ENCODE peak calls at places on chromosome 19, in four cellular contexts. I is GM12878, Y is HL-60, X is GM12891. V is an unnamed sample.

GRCh38 chr19:34253711-34254551 is 423 bp upstream of the GARRE1 start:
- DNase-seq in Y (no peak), X (peak; percentile 85), I (no peak), V (no peak)

GRCh38 chr19:42323852-42324654 is 1.4 kb upstream of the MEGF8 start:
- DNase-seq in X (no peak), Y (peak; percentile 19), I (no peak), V (no peak)

GRCh38 chr19:38093587-38093986 is 130.4 kb downstream of the DPF1 start:
- DNase-seq in X (no peak), I (no peak), Y (no peak), V (no peak)

GRCh38 chr19:28403698-28404099 is 809.3 kb downstream of the UQCRFS1 start:
- DNase-seq in Y (no peak), I (no peak), X (no peak), V (no peak)

GRCh38 chr19:2612619-2613249 is 89.8 kb downstream of the GNG7 start:
- DNase-seq in Y (no peak), X (no peak), I (no peak), V (no peak)

GRCh38 chr19:28039677-28040381 is 1173.1 kb downstream of the UQCRFS1 start:
- DNase-seq in Y (no peak), X (no peak), I (no peak), V (no peak)

GRCh38 chr19:31249217-31249616 is 100.0 kb downstream of the TSHZ3 start:
- DNase-seq in Y (no peak), I (no peak), X (no peak), V (no peak)

GRCh38 chr19:6576869-6577281 is 14.1 kb downstream of the CD70 start:
- DNase-seq in X (no peak), Y (no peak), I (no peak), V (peak; percentile 78)

GRCh38 chr19:10503002-10503789 is at the start of gene KEAP1:
- DNase-seq in Y (peak; percentile 53), X (peak; percentile 54), I (no peak), V (peak; percentile 71)

GRCh38 chr19:38551450-38551813 is 66.3 kb downstream of the MAP4K1 start:
- DNase-seq in X (no peak), Y (no peak), I (peak; percentile 52), V (no peak)

GRCh38 chr19:49224856-49225255 is 67.3 kb downstream of the TRPM4 start:
- DNase-seq in Y (peak; percentile 27), X (no peak), I (no peak), V (peak; percentile 53)

GRCh38 chr19:38734426-38735256 is 9.6 kb downstream of the CAPN12 start:
- DNase-seq in X (no peak), I (peak; percentile 25), Y (peak; percentile 55), V (peak; percentile 29)

GRCh38 chr19:50025794-50026549 is at the start of gene ZNF473:
- DNase-seq in Y (peak; percentile 96), I (no peak), X (peak; percentile 76), V (peak; percentile 87)

GRCh38 chr19:3108775-3109174 is 14.6 kb downstream of the GNA11 start:
- DNase-seq in I (no peak), X (peak; percentile 77), Y (peak; percentile 67), V (peak; percentile 64)

GRCh38 chr19:51181913-51182419 is 39.9 kb downstream of the SIGLEC7 start:
- DNase-seq in X (no peak), Y (peak; percentile 84), I (no peak), V (no peak)

GRCh38 chr19:34345934-34346333 is 19.1 kb upstream of the GPI start:
- DNase-seq in X (peak; percentile 73), Y (peak; percentile 58), I (no peak), V (peak; percentile 78)

GRCh38 chr19:16066611-16067104 is 9.6 kb upstream of the TPM4 start:
- DNase-seq in X (no peak), Y (peak; percentile 82), I (no peak), V (peak; percentile 72)

GRCh38 chr19:16062789-16063188 is 13.5 kb upstream of the TPM4 start:
- DNase-seq in X (no peak), I (no peak), Y (peak; percentile 72), V (peak; percentile 72)

GRCh38 chr19:16067205-16067938 is 8.9 kb upstream of the TPM4 start:
- DNase-seq in X (no peak), Y (no peak), I (no peak), V (no peak)

GRCh38 chr19:16061943-16062342 is 14.4 kb upstream of the TPM4 start:
- DNase-seq in X (no peak), I (no peak), Y (no peak), V (no peak)

DNA sequence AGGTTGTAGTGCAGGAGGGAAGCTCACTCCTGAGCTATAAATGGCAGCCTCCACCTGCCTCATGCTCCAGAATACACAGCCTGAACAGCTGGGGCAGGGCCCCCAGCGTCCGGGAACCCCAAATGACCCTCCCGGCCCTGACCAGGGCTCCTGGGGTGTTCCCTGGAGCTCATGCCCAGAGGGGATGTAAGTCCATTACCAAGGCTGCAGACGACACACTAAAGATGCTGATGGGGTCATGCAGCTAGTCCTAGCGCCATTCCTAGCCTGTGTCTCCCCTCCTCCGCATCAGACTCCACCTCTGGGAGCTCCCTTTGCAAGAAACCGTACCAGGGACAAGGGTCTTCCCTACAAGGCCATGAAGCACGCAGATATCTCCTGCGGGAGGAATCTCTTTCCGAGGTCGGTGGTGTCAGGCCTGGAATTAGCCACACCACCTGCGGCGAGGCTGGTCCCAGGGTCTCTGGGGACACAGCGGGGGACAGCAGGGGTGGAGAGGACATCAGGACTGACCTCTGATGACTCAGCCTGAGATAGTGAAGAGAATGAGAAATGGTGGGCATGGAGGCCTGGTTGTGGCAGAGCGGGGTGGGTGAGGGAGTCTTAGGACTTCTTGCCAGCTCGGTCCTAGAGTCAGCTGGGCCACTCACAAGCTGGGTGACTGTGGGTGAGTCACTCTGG is 11.9 kb upstream of the TPM4 start:
- DNase-seq in X (no peak), I (no peak), Y (no peak), V (no peak)
- TF ChIP-seq SPI1 in X (no peak), I (no peak), Y (no peak), V (no peak)

GRCh38 chr19:20278342-20278741 is 111.3 kb downstream of the ZNF486 start:
- DNase-seq in I (no peak), X (no peak), Y (peak; percentile 20), V (no peak)

GRCh38 chr19:20276011-20276738 is 109.2 kb downstream of the ZNF486 start:
- DNase-seq in Y (no peak), I (no peak), X (no peak), V (no peak)

GRCh38 chr19:20273951-20274578 is 107.1 kb downstream of the ZNF486 start:
- DNase-seq in I (no peak), X (no peak), Y (no peak), V (no peak)

DNA sequence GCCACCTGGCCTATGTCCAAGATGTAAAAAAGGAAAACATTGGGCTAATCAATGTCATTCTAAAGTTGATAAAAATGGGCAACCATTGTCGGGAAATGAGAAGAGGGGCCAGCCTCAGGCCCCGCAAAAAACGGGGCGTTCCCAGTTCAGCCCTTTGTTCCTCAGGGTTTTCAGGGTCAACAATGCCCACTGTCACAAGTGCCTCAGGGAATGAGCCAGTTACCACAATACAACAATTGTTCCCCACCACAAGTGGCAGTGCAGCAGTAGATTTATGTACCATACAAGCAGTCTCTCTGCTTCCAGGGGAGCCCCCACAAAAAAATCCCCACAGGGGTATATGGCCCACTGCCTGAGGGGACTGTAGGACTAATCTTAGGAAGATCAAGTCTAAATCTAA is 112.5 kb downstream of the ZNF486 start:
- DNase-seq in I (no peak), Y (no peak), X (no peak), V (no peak)
- TF ChIP-seq SPI1 in I (no peak), Y (no peak), X (no peak), V (no peak)

DNA sequence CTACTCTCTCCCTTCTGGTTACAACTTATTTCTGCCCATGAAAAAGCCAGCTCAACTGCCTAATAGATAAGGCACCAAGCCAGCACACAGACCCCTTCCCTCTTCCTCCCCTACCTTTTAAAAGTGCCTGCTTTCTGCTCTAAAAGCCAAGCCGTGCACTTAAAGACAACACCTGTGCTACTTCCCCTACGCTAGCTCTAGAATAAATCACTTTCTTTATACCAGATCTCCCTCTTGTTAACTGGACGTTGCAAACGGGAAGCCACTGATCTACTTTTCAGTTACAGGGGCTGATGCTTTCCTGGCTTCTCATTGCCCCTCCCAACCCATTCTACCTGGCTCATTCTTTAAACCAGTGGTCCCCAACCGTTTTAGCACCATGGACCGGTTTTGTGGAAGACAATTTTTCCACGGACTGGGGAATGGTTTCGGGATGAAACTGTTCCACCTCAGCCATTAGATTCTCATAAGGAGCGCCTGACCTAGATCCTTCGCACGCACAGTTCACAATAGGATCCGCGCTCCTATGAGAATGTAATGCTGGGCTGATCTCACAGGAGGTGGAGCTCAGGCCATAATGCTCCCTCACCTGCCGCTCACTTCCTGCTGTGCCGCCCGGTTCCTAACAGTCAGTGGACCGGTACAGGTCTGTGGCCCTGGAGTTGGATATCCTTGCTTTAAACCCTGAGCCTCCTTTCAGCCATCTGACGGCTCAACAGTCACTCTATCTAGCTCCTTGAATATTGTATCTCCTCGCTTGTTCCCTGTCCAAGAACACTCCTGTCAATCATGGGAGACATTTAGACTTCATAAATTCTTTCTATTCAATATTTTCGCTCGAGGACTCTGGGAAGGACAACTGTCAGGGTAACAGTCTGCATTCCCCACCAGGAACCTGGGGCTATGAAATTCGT is 839 bp upstream of the ZNF223 start:
- DNase-seq in Y (peak; percentile 47), X (no peak), I (no peak), V (no peak)
- TF ChIP-seq SPI1 in Y (no peak), X (no peak), I (no peak), V (no peak)

GRCh38 chr19:17767559-17767958 is 16.3 kb downstream of the FCHO1 start:
- DNase-seq in I (no peak), Y (no peak), X (no peak), V (no peak)
- TF ChIP-seq SPI1 in I (no peak), Y (no peak), X (no peak), V (no peak)

DNA sequence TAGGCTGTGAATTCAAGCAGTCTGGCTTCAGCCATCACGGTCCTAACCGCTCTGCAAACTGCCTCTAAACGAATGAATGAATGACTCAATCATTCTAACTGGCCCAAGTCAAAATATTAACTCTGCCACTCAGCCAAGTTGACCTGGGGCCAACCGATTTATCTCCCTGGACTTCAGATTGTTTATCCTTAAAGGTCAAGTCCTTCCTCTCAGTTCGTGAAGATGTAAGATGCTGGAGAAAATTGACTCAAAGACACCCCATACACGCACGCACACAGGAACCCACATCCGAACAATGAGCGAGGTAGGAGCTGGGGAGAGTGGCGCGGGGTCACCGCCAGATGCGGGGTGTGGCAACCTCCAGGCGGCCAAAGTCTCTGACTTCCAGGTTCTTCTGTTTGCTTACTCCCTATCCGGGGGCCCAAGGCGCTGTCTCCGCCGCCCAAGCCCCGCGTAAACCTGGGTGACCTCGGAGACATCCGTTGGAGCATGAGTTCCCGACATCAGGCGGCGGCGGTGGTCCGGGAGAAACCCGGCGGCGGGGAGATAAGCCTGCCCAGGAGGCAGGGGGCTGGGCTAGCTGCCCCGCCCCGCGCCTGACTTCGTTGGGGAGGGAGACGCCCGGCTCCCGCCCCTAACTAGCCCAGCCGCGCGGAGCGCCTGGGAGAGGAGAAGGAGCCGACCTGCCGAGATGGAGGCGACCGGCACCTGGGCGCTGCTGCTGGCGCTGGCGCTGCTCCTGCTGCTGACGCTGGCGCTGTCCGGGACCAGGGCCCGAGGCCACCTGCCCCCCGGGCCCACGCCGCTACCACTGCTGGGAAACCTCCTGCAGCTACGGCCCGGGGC is at the start of gene CYP2S1:
- DNase-seq in I (no peak), Y (no peak), X (no peak), V (peak; percentile 94)
- TF ChIP-seq SPI1 in I (no peak), Y (no peak), X (no peak), V (no peak)